ENCODE peak calls at places on chromosomes 13 and 19, in eight cellular contexts. Y, E, U, J, L, Q, I and D are unnamed samples.
A peak's percentile ranks its signal among the peaks of the same experiment; 100 is the strongest.

GRCh38 chr13:98173431-98173921 is 3.6 kb downstream of the RNF113B start:
- DNase-seq in Y (no peak), E (no peak), U (no peak), J (no peak), L (peak; percentile 29), Q (no peak), I (peak; percentile 47), D (no peak)

GRCh38 chr19:6480843-6481415 is 658 bp downstream of the DENND1C start:
- DNase-seq in Y (no peak), E (no peak), U (no peak), J (no peak), L (no peak), Q (no peak), I (no peak), D (no peak)

GRCh38 chr19:44111910-44112463 is 1.2 kb upstream of the ZNF225 start:
- DNase-seq in Y (no peak), E (peak; percentile 24), U (peak; percentile 35), J (peak; percentile 33), L (no peak), Q (no peak), I (no peak), D (no peak)

GRCh38 chr19:56740478-56740877 is 68.9 kb upstream of the ZNF835 start:
- DNase-seq in Y (no peak), E (no peak), U (no peak), J (no peak), L (no peak), Q (no peak), I (no peak), D (no peak)

GRCh38 chr13:27971236-27971645 is 2.1 kb upstream of the CDX2 start:
- DNase-seq in Y (no peak), E (no peak), U (no peak), J (no peak), L (no peak), Q (peak; percentile 37), I (no peak), D (no peak)

GRCh38 chr13:23510544-23510916 is 59.7 kb upstream of the TNFRSF19 start:
- DNase-seq in Y (no peak), E (no peak), U (no peak), J (no peak), L (no peak), Q (no peak), I (no peak), D (no peak)

GRCh38 chr19:54548806-54549205 is 24.8 kb upstream of the LILRA2 start:
- DNase-seq in Y (no peak), E (no peak), U (no peak), J (no peak), L (no peak), Q (no peak), I (no peak), D (no peak)

GRCh38 chr13:111556496-111556895 is 236.1 kb downstream of the TEX29 start:
- DNase-seq in Y (no peak), E (no peak), U (no peak), J (no peak), L (no peak), Q (no peak), I (no peak), D (no peak)

GRCh38 chr19:15379996-15380647 is 535 bp upstream of the AKAP8 start:
- DNase-seq in Y (no peak), E (peak; percentile 89), U (peak; percentile 73), J (peak; percentile 33), L (peak; percentile 59), Q (peak; percentile 73), I (no peak), D (no peak)

GRCh38 chr13:76764429-76764828 is 121.8 kb downstream of the KCTD12 start:
- DNase-seq in Y (peak; percentile 63), E (no peak), U (peak; percentile 75), J (no peak), L (no peak), Q (peak; percentile 85), I (peak; percentile 19), D (peak; percentile 2)

GRCh38 chr19:13060964-13061927 is 41.4 kb downstream of the LYL1 start:
- DNase-seq in Y (peak; percentile 93), E (peak; percentile 81), U (peak; percentile 84), J (no peak), L (peak; percentile 81), Q (peak; percentile 92), I (peak; percentile 86), D (peak; percentile 92)

GRCh38 chr19:13057744-13058143 is 44.9 kb downstream of the LYL1 start:
- DNase-seq in Y (no peak), E (no peak), U (no peak), J (no peak), L (no peak), Q (no peak), I (no peak), D (no peak)

GRCh38 chr19:13057147-13057572 is 45.5 kb downstream of the LYL1 start:
- DNase-seq in Y (no peak), E (no peak), U (no peak), J (no peak), L (peak; percentile 62), Q (no peak), I (no peak), D (no peak)

GRCh38 chr19:13060233-13060963 is 42.3 kb downstream of the LYL1 start:
- DNase-seq in Y (no peak), E (peak; percentile 44), U (no peak), J (no peak), L (no peak), Q (no peak), I (peak; percentile 70), D (peak; percentile 65)

DNA sequence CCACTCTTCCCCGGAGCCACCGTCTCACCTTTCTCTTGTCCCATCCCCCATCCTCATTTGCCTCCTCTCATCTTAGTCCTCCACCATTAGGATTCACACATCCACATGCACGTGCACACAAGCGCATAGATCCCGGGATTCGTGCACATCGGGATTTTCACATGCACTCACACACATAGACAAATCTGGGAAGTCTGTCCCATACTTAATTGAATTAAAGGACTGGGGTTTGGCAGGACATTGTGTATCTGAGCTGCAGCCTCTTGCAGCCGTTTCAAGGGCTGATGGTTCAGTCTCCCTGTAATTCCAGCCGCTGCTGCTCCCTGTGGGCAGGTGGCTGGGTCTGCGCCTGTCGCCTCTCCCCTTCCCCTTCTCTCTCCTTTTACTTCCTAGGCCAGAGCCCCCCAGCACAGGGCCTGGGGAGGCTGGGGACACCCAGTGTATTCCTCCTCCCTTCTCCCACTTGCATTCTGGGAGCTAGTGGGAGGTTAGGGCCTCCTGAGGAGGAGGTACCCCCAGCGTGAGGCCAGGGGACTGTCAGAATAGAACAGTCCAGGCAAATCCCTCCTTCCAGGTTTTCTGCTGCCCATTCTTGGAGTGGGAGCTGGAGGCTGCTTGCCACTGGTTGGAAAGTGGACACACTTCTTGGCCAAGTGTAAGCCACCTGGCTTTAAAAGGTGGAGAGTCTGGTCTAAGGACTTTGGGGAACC is 43.6 kb downstream of the LYL1 start:
- DNase-seq in Y (no peak), E (no peak), U (no peak), J (no peak), L (no peak), Q (no peak), I (no peak), D (no peak)
- TF ChIP-seq CTCF in Y (peak; percentile 20), E (peak; percentile 10), U (no peak), J (no peak), L (no peak), Q (no peak), I (no peak), D (no peak)

GRCh38 chr19:50046649-50047503 is 21.1 kb downstream of the ZNF473 start:
- DNase-seq in Y (no peak), E (peak; percentile 49), U (no peak), J (no peak), L (peak; percentile 43), Q (no peak), I (no peak), D (peak; percentile 64)

GRCh38 chr19:50042363-50043024 is 16.7 kb downstream of the ZNF473 start:
- DNase-seq in Y (no peak), E (no peak), U (no peak), J (no peak), L (no peak), Q (no peak), I (no peak), D (no peak)

GRCh38 chr19:50043967-50044366 is 18.2 kb downstream of the ZNF473 start:
- DNase-seq in Y (no peak), E (no peak), U (no peak), J (no peak), L (no peak), Q (no peak), I (no peak), D (no peak)

GRCh38 chr19:50047686-50048085 is 21.9 kb downstream of the ZNF473 start:
- DNase-seq in Y (no peak), E (no peak), U (no peak), J (no peak), L (no peak), Q (no peak), I (no peak), D (no peak)

DNA sequence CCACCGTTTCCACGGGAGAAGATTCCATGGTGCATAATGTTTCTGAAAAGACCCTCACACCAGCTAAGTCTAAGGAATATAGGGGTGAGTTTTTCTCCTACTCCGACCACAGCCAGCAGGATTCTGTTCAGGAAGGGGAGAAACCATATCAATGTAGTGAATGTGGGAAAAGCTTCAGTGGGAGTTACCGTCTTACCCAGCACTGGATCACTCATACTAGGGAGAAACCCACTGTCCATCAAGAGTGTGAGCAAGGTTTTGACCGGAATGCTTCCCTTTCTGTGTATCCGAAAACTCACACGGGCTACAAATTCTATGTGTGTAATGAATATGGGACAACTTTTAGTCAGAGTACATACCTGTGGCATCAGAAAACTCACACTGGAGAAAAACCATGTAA is 19.1 kb downstream of the ZNF473 start:
- DNase-seq in Y (no peak), E (no peak), U (no peak), J (no peak), L (no peak), Q (no peak), I (no peak), D (no peak)
- H3K4me3 ChIP-seq in Y (no peak overlapping the region), E (no peak overlapping the region), U (no peak overlapping the region), J (no peak overlapping the region), L (no peak overlapping the region), Q (no peak overlapping the region), I (no peak overlapping the region), D (no peak overlapping the region)

GRCh38 chr13:85529216-85529590 is 270.0 kb downstream of the SLITRK6 start:
- DNase-seq in Y (no peak), E (no peak), U (no peak), J (no peak), L (no peak), Q (no peak), I (no peak), D (no peak)

GRCh38 chr13:85525411-85525810 is 273.8 kb downstream of the SLITRK6 start:
- DNase-seq in Y (no peak), E (no peak), U (no peak), J (no peak), L (no peak), Q (no peak), I (no peak), D (no peak)

GRCh38 chr13:85528578-85529215 is 270.5 kb downstream of the SLITRK6 start:
- DNase-seq in Y (no peak), E (no peak), U (no peak), J (no peak), L (no peak), Q (no peak), I (no peak), D (peak; percentile 14)
- H3K27ac ChIP-seq in Y (no peak overlapping the region), E (no peak overlapping the region), U (no peak overlapping the region), J (no peak overlapping the region), L (no peak overlapping the region), Q (no peak overlapping the region), I (no peak overlapping the region), D (no peak overlapping the region)

DNA sequence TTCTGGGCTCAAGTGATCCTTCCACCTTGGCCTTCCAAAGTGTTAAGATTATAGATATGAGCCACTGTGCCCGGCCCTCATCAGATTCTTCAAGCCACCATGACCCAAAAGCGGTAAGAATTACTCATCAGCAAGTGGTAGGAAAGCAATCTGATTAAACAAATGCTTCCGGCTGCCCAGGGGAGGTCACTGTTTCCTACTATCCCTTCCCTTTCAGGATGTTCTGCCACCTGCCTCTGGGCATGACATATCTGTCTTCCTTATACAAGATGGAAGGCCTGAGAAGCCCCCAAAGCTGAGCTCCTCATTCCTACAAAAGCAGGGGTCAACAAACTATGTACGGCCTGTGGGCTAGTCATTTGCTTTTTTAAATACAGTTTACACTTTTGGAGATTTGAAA is 6.9 kb downstream of the ABHD8 start:
- DNase-seq in Y (no peak), E (no peak), U (no peak), J (no peak), L (no peak), Q (no peak), I (no peak), D (no peak)
- TF ChIP-seq CTCF in Y (no peak), E (no peak), U (no peak), J (peak; percentile 56), L (no peak), Q (no peak), I (no peak), D (no peak)